ENCODE peak calls at places on chromosomes 2 and 18, in eight cellular contexts. T is astrocyte, W is PC-3, X is mesothelial cell of epicardium, J is WTC11, D is HFF-Myc, Y is H1, B is K562. H is an unnamed sample.
A peak's percentile ranks its signal among the peaks of the same experiment; 100 is the strongest.

GRCh38 chr2:127528487-127528886 is 2.2 kb upstream of the IWS1 start:
- DNase-seq in T (no peak), W (no peak), X (no peak), J (no peak), D (no peak), Y (no peak), B (no peak), H (no peak)

GRCh38 chr18:36375118-36375517 is 77.6 kb downstream of the FHOD3 start:
- DNase-seq in T (no peak), W (no peak), X (no peak), J (no peak), D (no peak), Y (no peak), B (no peak), H (no peak)

GRCh38 chr2:112021781-112022231 is 33.3 kb upstream of the TMEM87B start:
- DNase-seq in T (peak; percentile 70), W (peak; percentile 66), X (no peak), J (no peak), D (no peak), Y (no peak), B (peak; percentile 59), H (no peak)

GRCh38 chr2:54866179-54866578 is 142.7 kb downstream of the EML6 start:
- DNase-seq in T (peak; percentile 40), W (no peak), X (no peak), J (no peak), D (no peak), Y (no peak), B (no peak), H (no peak)

GRCh38 chr18:71116535-71116934 is 827.7 kb downstream of the SOCS6 start:
- DNase-seq in T (no peak), W (no peak), X (no peak), J (no peak), D (no peak), Y (no peak), B (no peak), H (no peak)

GRCh38 chr2:162007447-162008040 is 66.5 kb downstream of the DPP4 start:
- DNase-seq in T (no peak), W (peak; percentile 49), X (no peak), J (no peak), D (no peak), Y (no peak), B (no peak), H (no peak)

GRCh38 chr2:160463245-160463644 is 30.4 kb downstream of the RBMS1 start:
- DNase-seq in T (no peak), W (no peak), X (no peak), J (no peak), D (no peak), Y (no peak), B (no peak), H (no peak)

GRCh38 chr2:122451040-122451439 is 695.6 kb downstream of the TSN start:
- DNase-seq in T (no peak), W (peak; percentile 66), X (no peak), J (no peak), D (no peak), Y (no peak), B (peak; percentile 9), H (no peak)

GRCh38 chr2:213065583-213066444 is 85.6 kb downstream of the IKZF2 start:
- DNase-seq in T (peak; percentile 29), W (no peak), X (no peak), J (peak; percentile 31), D (no peak), Y (no peak), B (no peak), H (peak; percentile 3)

GRCh38 chr18:56221195-56222065 is 417.0 kb downstream of the TXNL1 start:
- DNase-seq in T (no peak), W (peak; percentile 62), X (no peak), J (no peak), D (no peak), Y (no peak), B (no peak), H (no peak)

GRCh38 chr2:170972508-170973224 is 43.6 kb downstream of the GORASP2 start:
- DNase-seq in T (no peak), W (peak; percentile 18), X (no peak), J (no peak), D (no peak), Y (no peak), B (no peak), H (no peak)

GRCh38 chr2:240639566-240639965 is 14.3 kb downstream of the GPR35 start:
- DNase-seq in T (no peak), W (no peak), X (no peak), J (no peak), D (no peak), Y (no peak), B (no peak), H (no peak)

GRCh38 chr2:3491716-3492474 is 27.4 kb downstream of the ADI1 start:
- DNase-seq in T (no peak), W (no peak), X (no peak), J (no peak), D (no peak), Y (no peak), B (no peak), H (no peak)

DNA sequence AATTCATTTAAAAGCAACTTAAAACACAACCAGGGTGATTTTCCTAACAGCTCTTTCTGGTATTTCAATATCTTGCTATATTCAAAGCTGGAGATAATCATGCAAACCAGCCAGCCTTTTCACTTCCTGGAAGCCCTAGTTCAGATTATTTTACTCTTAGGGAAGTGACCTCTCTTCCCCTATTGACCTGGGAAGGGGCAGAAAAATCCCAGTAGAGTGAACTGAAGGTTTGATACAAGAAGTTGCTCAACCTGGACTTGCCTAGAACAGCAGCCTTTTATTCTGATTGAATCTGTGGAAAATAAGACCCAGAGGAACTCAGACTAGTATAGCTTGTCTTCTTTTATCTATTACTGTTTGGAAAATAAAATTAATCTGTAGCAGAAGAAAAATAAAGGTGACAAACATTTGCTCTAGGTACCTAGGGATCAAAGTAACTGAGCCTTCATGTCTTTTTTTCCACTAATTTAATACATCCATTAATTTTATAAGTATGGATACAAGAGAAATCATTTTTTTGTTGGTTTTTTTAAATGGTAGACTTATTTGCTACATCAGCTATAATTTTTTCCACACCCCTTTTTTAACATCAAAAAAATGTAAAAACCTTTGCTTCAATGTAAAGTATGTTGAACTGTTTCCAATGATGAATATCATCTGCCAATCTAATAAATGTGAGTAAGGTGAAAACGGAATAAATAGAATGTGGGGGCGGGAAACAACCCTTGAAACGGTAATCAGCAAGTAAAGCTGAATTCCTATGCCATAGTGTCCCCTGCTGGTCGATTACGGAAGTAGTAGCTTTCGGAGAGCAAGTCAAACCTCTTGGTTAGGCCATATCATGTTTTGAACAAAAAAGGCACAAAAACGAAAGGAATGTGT is 629.9 kb downstream of the NRXN1 start:
- DNase-seq in T (peak; percentile 26), W (peak; percentile 75), X (peak; percentile 27), J (peak; percentile 79), D (peak; percentile 12), Y (peak; percentile 84), B (peak; percentile 12), H (peak; percentile 74)
- TF ChIP-seq CTCF in T (peak; percentile 89), W (peak; percentile 93), X (peak; percentile 93), J (peak; percentile 71), D (peak; percentile 75), Y (peak; percentile 77), B (peak; percentile 49), H (peak; percentile 97)

DNA sequence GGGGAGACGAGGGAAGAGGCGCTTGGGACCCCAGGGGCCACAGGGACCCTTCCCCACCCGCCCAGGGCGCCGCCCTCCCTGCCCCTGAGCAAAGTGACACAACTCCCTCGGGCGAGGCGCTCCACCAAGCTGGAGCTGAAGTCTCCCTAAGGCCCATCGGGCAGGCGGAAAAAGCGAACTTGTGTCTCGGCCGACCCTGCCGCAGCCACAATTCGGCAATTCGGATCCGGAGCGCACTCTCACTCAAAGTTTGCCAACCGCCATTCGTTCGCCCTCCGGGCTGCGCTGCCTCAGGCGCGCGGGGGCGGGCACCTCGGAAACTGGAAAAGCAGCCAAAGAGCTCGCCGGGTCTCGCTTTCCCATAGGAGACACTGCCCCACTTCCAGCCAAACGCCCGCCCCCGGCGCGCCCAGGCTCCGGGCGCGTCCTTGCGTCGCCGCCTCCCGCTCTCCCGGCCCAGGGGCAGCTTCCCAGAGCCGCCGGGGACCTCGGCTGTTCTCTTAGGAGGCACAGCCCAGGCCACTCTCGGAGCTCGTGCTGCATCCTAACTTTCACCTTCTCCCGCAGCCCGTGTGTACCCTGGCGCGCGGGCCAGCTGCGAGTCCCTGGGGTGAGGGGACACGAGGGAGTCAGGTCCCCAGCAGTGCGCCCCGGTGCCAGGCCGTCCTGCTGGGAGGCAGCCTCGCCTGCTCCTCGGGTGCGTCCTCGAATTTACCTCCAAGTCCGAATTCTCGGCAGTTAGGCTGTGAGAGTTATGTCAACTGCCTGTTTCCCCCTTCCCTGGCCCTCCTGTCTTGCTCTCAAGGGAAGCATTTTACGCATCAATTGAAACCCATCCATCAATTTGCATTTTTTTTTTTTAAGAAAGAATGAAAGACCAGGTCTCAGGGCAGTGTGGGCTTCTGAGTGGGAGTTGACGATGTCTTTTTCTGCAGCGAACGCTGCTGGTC is 1.4 kb upstream of the KCTD1 start:
- DNase-seq in T (peak; percentile 62), W (peak; percentile 81), X (peak; percentile 22), J (peak; percentile 59), D (peak; percentile 47), Y (peak; percentile 75), B (no peak), H (peak; percentile 36)
- TF ChIP-seq CTCF in T (no peak), W (no peak), X (no peak), J (no peak), D (no peak), Y (no peak), B (no peak), H (no peak)

GRCh38 chr18:79522451-79523220 is 126.9 kb downstream of the NFATC1 start:
- DNase-seq in T (no peak), W (no peak), X (no peak), J (no peak), D (no peak), Y (peak; percentile 46), B (no peak), H (no peak)
- TF ChIP-seq CTCF in T (no peak), W (no peak), X (no peak), J (no peak), D (no peak), Y (no peak), B (no peak), H (no peak)

GRCh38 chr18:21386523-21387240 is 144.7 kb downstream of the GREB1L start:
- DNase-seq in T (no peak), W (no peak), X (no peak), J (peak; percentile 24), D (no peak), Y (no peak), B (no peak), H (no peak)

GRCh38 chr18:21389903-21390302 is 147.9 kb downstream of the GREB1L start:
- DNase-seq in T (no peak), W (peak; percentile 82), X (no peak), J (no peak), D (no peak), Y (no peak), B (no peak), H (no peak)

GRCh38 chr18:21391074-21391673 is 149.1 kb downstream of the GREB1L start:
- DNase-seq in T (peak; percentile 75), W (peak; percentile 99), X (no peak), J (no peak), D (no peak), Y (no peak), B (no peak), H (no peak)

GRCh38 chr18:21393986-21394385 is 152.0 kb downstream of the GREB1L start:
- DNase-seq in T (no peak), W (no peak), X (no peak), J (no peak), D (no peak), Y (no peak), B (no peak), H (no peak)

DNA sequence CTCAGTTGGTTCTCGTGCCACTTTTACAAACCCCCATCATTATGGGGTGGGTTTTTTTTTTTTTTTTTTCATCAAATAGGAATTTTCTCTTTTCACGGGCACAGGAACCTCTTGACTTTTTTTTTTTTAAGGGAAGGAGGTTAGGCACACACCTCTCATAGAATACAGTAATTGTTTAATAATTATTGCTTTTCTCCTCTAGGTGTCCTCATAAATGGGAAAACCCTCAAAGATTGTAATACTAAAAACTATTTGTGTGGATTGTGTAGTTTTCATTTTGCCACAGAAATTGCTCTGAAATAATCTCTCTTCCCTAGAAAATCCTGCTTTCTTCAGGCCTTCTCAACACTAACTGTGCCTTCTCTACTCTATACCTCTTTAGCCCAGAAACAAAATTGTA is 147.3 kb downstream of the GREB1L start:
- DNase-seq in T (no peak), W (no peak), X (no peak), J (no peak), D (no peak), Y (no peak), B (no peak), H (no peak)
- TF ChIP-seq CTCF in T (no peak), W (peak; percentile 57), X (no peak), J (no peak), D (no peak), Y (no peak), B (no peak), H (no peak)